ENCODE peak calls at places on chromosome 16, in ten cellular contexts. Z, G, L, P, E, U, D, O, V and X are unnamed samples.
A peak's percentile ranks its signal among the peaks of the same experiment; 100 is the strongest.

GRCh38 chr16:2178321-2179106 is 17.9 kb downstream of the CASKIN1 start:
- DNase-seq in D (no peak), U (peak; percentile 17), P (no peak), Z (no peak), O (no peak), V (peak; percentile 19), L (no peak), G (no peak), E (no peak), X (no peak)

GRCh38 chr16:70660672-70661350 is 14.5 kb downstream of the IL34 start:
- DNase-seq in U (no peak), G (no peak), O (no peak), P (peak; percentile 58), D (no peak), E (no peak), V (no peak), L (no peak), Z (no peak), X (no peak)

GRCh38 chr16:27972500-27972899 is 91.0 kb downstream of the GSG1L start:
- DNase-seq in U (no peak), V (peak; percentile 27), D (peak; percentile 23), G (no peak), P (peak; percentile 42), Z (peak; percentile 72), E (no peak), L (no peak), O (no peak), X (peak; percentile 8)

GRCh38 chr16:89257757-89258465 is 40.4 kb downstream of the ZNF778 start:
- DNase-seq in O (no peak), D (no peak), Z (no peak), G (no peak), U (no peak), L (no peak), E (no peak), P (peak; percentile 38), V (no peak), X (no peak)

GRCh38 chr16:62225675-62226074 is 189.4 kb upstream of the CDH8 start:
- DNase-seq in Z (peak; percentile 62), D (peak; percentile 55), G (no peak), O (no peak), E (peak; percentile 79), L (peak; percentile 62), V (no peak), P (peak; percentile 81), U (no peak), X (peak; percentile 89)

GRCh38 chr16:14029658-14030057 is 41.5 kb upstream of the MRTFB start:
- DNase-seq in U (no peak), L (peak; percentile 33), G (no peak), E (peak; percentile 25), Z (no peak), O (no peak), D (no peak), V (no peak), P (no peak), X (no peak)

GRCh38 chr16:14460726-14461125 is 169.3 kb downstream of the PARN start:
- DNase-seq in V (no peak), Z (no peak), E (no peak), O (no peak), L (no peak), U (no peak), G (no peak), P (no peak), D (no peak), X (no peak)

GRCh38 chr16:83105279-83106077 is 478.7 kb downstream of the CDH13 start:
- DNase-seq in L (no peak), Z (no peak), V (no peak), E (no peak), G (no peak), U (no peak), P (no peak), D (no peak), O (no peak), X (no peak)

GRCh38 chr16:29808219-29808900 is 2.0 kb downstream of the MAZ start:
- DNase-seq in G (no peak), Z (no peak), O (no peak), V (no peak), P (no peak), E (no peak), L (no peak), U (no peak), D (no peak), X (peak; percentile 61)

GRCh38 chr16:69283851-69284250 is 27.3 kb upstream of the VPS4A start:
- DNase-seq in P (no peak), L (no peak), D (no peak), O (no peak), E (no peak), V (no peak), U (no peak), G (no peak), Z (no peak), X (no peak)

GRCh38 chr16:67668495-67669157 is 2.0 kb downstream of the C16orf86 start:
- DNase-seq in O (no peak), V (no peak), P (no peak), L (peak; percentile 15), E (no peak), U (no peak), Z (no peak), G (no peak), D (no peak), X (no peak)

GRCh38 chr16:21656795-21657768 is 4.7 kb upstream of the IGSF6 start:
- DNase-seq in E (no peak), P (peak; percentile 62), U (no peak), L (no peak), O (no peak), G (no peak), Z (peak; percentile 66), V (peak; percentile 46), D (peak; percentile 31), X (no peak)

GRCh38 chr16:55576369-55576768 is 9.9 kb downstream of the CAPNS2 start:
- DNase-seq in D (no peak), E (peak; percentile 25), L (no peak), G (no peak), Z (no peak), P (no peak), U (no peak), O (no peak), V (no peak), X (no peak)

GRCh38 chr16:57355898-57356414 is 2.6 kb upstream of the CCL22 start:
- DNase-seq in G (no peak), Z (no peak), P (no peak), D (no peak), E (no peak), L (no peak), O (no peak), U (no peak), V (no peak), X (no peak)

GRCh38 chr16:8113843-8114242 is 476.5 kb downstream of the TMEM114 start:
- DNase-seq in U (no peak), G (no peak), P (no peak), D (no peak), L (no peak), Z (no peak), O (no peak), V (no peak), E (no peak), X (no peak)

GRCh38 chr16:58264961-58265479 is 29.8 kb downstream of the PRSS54 start:
- DNase-seq in E (no peak), Z (no peak), O (peak; percentile 29), V (no peak), D (peak; percentile 48), L (no peak), G (no peak), P (peak; percentile 93), U (no peak), X (peak; percentile 80)

GRCh38 chr16:76941091-76941490 is 249.9 kb upstream of the MON1B start:
- DNase-seq in G (no peak), P (no peak), D (no peak), U (no peak), E (no peak), L (no peak), V (no peak), O (no peak), Z (no peak), X (no peak)

GRCh38 chr16:69761983-69762842 is at the start of gene WWP2:
- DNase-seq in V (peak; percentile 71), L (peak; percentile 74), P (peak; percentile 77), G (peak; percentile 73), E (peak; percentile 77), O (no peak), U (peak; percentile 62), D (peak; percentile 64), Z (peak; percentile 88), X (peak; percentile 77)

GRCh38 chr16:50193594-50193993 is 40.5 kb downstream of the TENT4B start:
- DNase-seq in G (no peak), Z (no peak), D (peak; percentile 93), O (no peak), P (peak; percentile 79), L (no peak), U (no peak), V (no peak), E (no peak), X (peak; percentile 13)

GRCh38 chr16:74742051-74742481 is 32.6 kb downstream of the FA2H start:
- DNase-seq in O (no peak), Z (no peak), D (no peak), U (no peak), P (no peak), L (no peak), V (no peak), G (no peak), E (no peak), X (no peak)

GRCh38 chr16:67184453-67185002 is 765 bp upstream of the MATCAP1 start:
- DNase-seq in L (peak; percentile 40), V (no peak), G (no peak), O (no peak), E (no peak), U (no peak), P (no peak), Z (no peak), D (no peak), X (no peak)

GRCh38 chr16:65415460-65415859 is 293.6 kb upstream of the CDH11 start:
- DNase-seq in D (peak; percentile 63), L (no peak), Z (no peak), E (no peak), G (no peak), U (no peak), O (no peak), V (no peak), P (peak; percentile 92), X (no peak)

GRCh38 chr16:15803608-15804007 is 53.2 kb downstream of the MYH11 start:
- DNase-seq in U (no peak), D (no peak), L (no peak), V (no peak), P (no peak), O (no peak), G (no peak), Z (no peak), E (no peak), X (no peak)

GRCh38 chr16:64627781-64628180 is 494.1 kb downstream of the CDH11 start:
- DNase-seq in G (no peak), Z (no peak), E (peak; percentile 53), O (no peak), L (peak; percentile 65), V (no peak), U (no peak), P (peak; percentile 42), D (no peak), X (no peak)

GRCh38 chr16:72083778-72084404 is 9.5 kb downstream of the TXNL4B start:
- DNase-seq in E (no peak), L (no peak), V (no peak), Z (no peak), D (no peak), U (no peak), G (no peak), O (no peak), P (no peak), X (no peak)

GRCh38 chr16:27219161-27219560 is 15.8 kb downstream of the KDM8 start:
- DNase-seq in O (no peak), P (no peak), E (no peak), U (no peak), V (no peak), G (no peak), D (no peak), Z (no peak), L (no peak), X (no peak)

GRCh38 chr16:20956319-20956718 is 55.7 kb downstream of the LYRM1 start:
- DNase-seq in Z (no peak), O (peak; percentile 7), V (no peak), G (no peak), L (no peak), E (no peak), U (no peak), D (no peak), P (peak; percentile 18), X (no peak)

GRCh38 chr16:2857451-2858244 is at the start of gene PRSS22:
- DNase-seq in D (no peak), P (peak; percentile 14), E (no peak), L (no peak), U (no peak), V (no peak), G (no peak), O (no peak), Z (no peak), X (no peak)